ENCODE peak calls at places on chromosomes 16 and 17, in seven cellular contexts. C is K562, G is HepG2, J is NT2/D1, U is H1, B is SK-N-SH, L is GM12878. O is an unnamed sample.

GRCh38 chr17:38709864-38710602 is 5.0 kb downstream of the MLLT6 start:
- DNase-seq in C (no peak), G (no peak), J (no peak), U (no peak), B (no peak), L (no peak), O (no peak)

GRCh38 chr16:84174396-84174795 is 12.5 kb downstream of the TAF1C start:
- DNase-seq in C (no peak), G (no peak), J (no peak), U (no peak), B (no peak), L (no peak), O (no peak)

GRCh38 chr17:27207073-27207511 is 86.8 kb upstream of the WSB1 start:
- DNase-seq in C (no peak), G (no peak), J (no peak), U (no peak), B (no peak), L (no peak), O (peak)

GRCh38 chr16:81500833-81501521 is 56.4 kb downstream of the CMIP start:
- DNase-seq in C (no peak), G (no peak), J (no peak), U (no peak), B (no peak), L (no peak), O (no peak)

GRCh38 chr17:9424071-9424640 is 151.5 kb downstream of the STX8 start:
- DNase-seq in C (no peak), G (no peak), J (no peak), U (no peak), B (no peak), L (no peak), O (no peak)

GRCh38 chr17:38702900-38703741 is 2.0 kb upstream of the MLLT6 start:
- DNase-seq in C (peak), G (no peak), J (no peak), U (no peak), B (no peak), L (no peak), O (no peak)

GRCh38 chr16:84484579-84485254 is 19.7 kb downstream of the MEAK7 start:
- DNase-seq in C (peak), G (peak), J (peak), U (no peak), B (peak), L (no peak), O (peak)

GRCh38 chr17:49197346-49197998 is 12.9 kb downstream of the GNGT2 start:
- DNase-seq in C (no peak), G (no peak), J (no peak), U (no peak), B (no peak), L (no peak), O (no peak)

GRCh38 chr17:33986566-33986965 is 268.5 kb upstream of the CCL2 start:
- DNase-seq in C (no peak), G (no peak), J (no peak), U (no peak), B (no peak), L (no peak), O (no peak)

GRCh38 chr16:9050102-9050830 is 41.2 kb upstream of the HAPSTR1 start:
- DNase-seq in C (peak), G (peak), J (peak), U (peak), B (peak), L (no peak), O (no peak)

GRCh38 chr16:50275428-50276127 is 9.2 kb downstream of the ADCY7 start:
- DNase-seq in C (no peak), G (no peak), J (no peak), U (no peak), B (no peak), L (no peak), O (no peak)

GRCh38 chr16:88282221-88283041 is 100.3 kb upstream of the ZNF469 start:
- DNase-seq in C (peak), G (no peak), J (no peak), U (no peak), B (peak), L (no peak), O (no peak)

GRCh38 chr17:80871341-80871740 is 120.3 kb upstream of the CHMP6 start:
- DNase-seq in C (no peak), G (no peak), J (no peak), U (no peak), B (no peak), L (no peak), O (no peak)

GRCh38 chr16:58018803-58019202 is 6.8 kb upstream of the MMP15 start:
- DNase-seq in C (no peak), G (no peak), J (no peak), U (no peak), B (peak), L (no peak), O (no peak)

GRCh38 chr16:65057184-65057583 is 64.7 kb downstream of the CDH11 start:
- DNase-seq in C (no peak), G (no peak), J (no peak), U (no peak), B (no peak), L (no peak), O (no peak)

GRCh38 chr17:12631076-12631475 is 34.6 kb upstream of the MYOCD start:
- DNase-seq in C (no peak), G (no peak), J (no peak), U (no peak), B (no peak), L (no peak), O (no peak)

GRCh38 chr16:68227183-68227793 is 8.6 kb downstream of the ESRP2 start:
- DNase-seq in C (no peak), G (no peak), J (no peak), U (no peak), B (peak), L (peak), O (no peak)

GRCh38 chr17:32673964-32674363 is 187.2 kb downstream of the CDK5R1 start:
- DNase-seq in C (no peak), G (no peak), J (no peak), U (no peak), B (no peak), L (no peak), O (no peak)

GRCh38 chr17:74730491-74731346 is 6.3 kb upstream of the RAB37 start:
- DNase-seq in C (no peak), G (no peak), J (no peak), U (no peak), B (no peak), L (no peak), O (no peak)

GRCh38 chr16:68083239-68083781 is 1.9 kb upstream of the NFATC3 start:
- DNase-seq in C (no peak), G (no peak), J (no peak), U (no peak), B (no peak), L (no peak), O (no peak)

GRCh38 chr17:10618202-10618635 is 38.9 kb downstream of the MYH3 start:
- DNase-seq in C (peak), G (peak), J (peak), U (peak), B (peak), L (no peak), O (peak)

GRCh38 chr16:11072420-11073153 is 128.2 kb downstream of the CLEC16A start:
- DNase-seq in C (peak), G (no peak), J (no peak), U (no peak), B (no peak), L (no peak), O (no peak)

GRCh38 chr17:70137451-70138230 is 31.7 kb upstream of the KCNJ2 start:
- DNase-seq in C (no peak), G (no peak), J (no peak), U (no peak), B (no peak), L (peak), O (no peak)

GRCh38 chr17:18181358-18181757 is 2.3 kb upstream of the ALKBH5 start:
- DNase-seq in C (peak), G (no peak), J (no peak), U (no peak), B (no peak), L (no peak), O (no peak)

GRCh38 chr17:34456121-34456520 is 93.1 kb upstream of the CCL1 start:
- DNase-seq in C (no peak), G (no peak), J (no peak), U (no peak), B (no peak), L (no peak), O (no peak)

GRCh38 chr17:53722407-53722806 is 100.3 kb upstream of the KIF2B start:
- DNase-seq in C (peak), G (no peak), J (no peak), U (peak), B (no peak), L (no peak), O (no peak)

GRCh38 chr16:57372372-57373116 is at the start of gene CX3CL1:
- DNase-seq in C (no peak), G (peak), J (peak), U (no peak), B (peak), L (no peak), O (no peak)

GRCh38 chr17:73645050-73645871 is 1.0 kb upstream of the SDK2 start:
- DNase-seq in C (no peak), G (no peak), J (no peak), U (no peak), B (peak), L (no peak), O (no peak)

GRCh38 chr16:57720142-57720575 is 15.4 kb upstream of the KATNB1 start:
- DNase-seq in C (peak), G (peak), J (no peak), U (no peak), B (peak), L (no peak), O (no peak)

GRCh38 chr16:78563905-78564304 is 464.5 kb downstream of the WWOX start:
- DNase-seq in C (no peak), G (no peak), J (no peak), U (no peak), B (no peak), L (no peak), O (no peak)

GRCh38 chr16:88499836-88500251 is 46.8 kb downstream of the ZFPM1 start:
- DNase-seq in C (peak), G (no peak), J (no peak), U (no peak), B (no peak), L (no peak), O (no peak)

GRCh38 chr17:18017958-18018357 is 21.0 kb downstream of the ATPAF2 start:
- DNase-seq in C (peak), G (peak), J (no peak), U (no peak), B (peak), L (no peak), O (no peak)

GRCh38 chr17:49708515-49709161 is 874 bp upstream of the SLC35B1 start:
- DNase-seq in C (peak), G (no peak), J (no peak), U (no peak), B (no peak), L (no peak), O (no peak)

GRCh38 chr17:48892940-48893645 is 506 bp downstream of the ATP5MC1 start:
- DNase-seq in C (no peak), G (no peak), J (no peak), U (no peak), B (no peak), L (no peak), O (no peak)

GRCh38 chr16:83743241-83743640 is 64.5 kb upstream of the HSBP1 start:
- DNase-seq in C (no peak), G (no peak), J (no peak), U (no peak), B (no peak), L (no peak), O (no peak)

GRCh38 chr17:44331249-44331760 is 6.7 kb upstream of the SLC25A39 start:
- DNase-seq in C (peak), G (peak), J (no peak), U (no peak), B (peak), L (no peak), O (peak)

GRCh38 chr16:86928517-86929148 is 350.3 kb downstream of the FOXL1 start:
- DNase-seq in C (peak), G (no peak), J (no peak), U (no peak), B (no peak), L (no peak), O (no peak)
- H3K9ac ChIP-seq in C (no peak), G (no peak), J (no peak), U (no peak), B (peak), L (no peak), O (no peak)

DNA sequence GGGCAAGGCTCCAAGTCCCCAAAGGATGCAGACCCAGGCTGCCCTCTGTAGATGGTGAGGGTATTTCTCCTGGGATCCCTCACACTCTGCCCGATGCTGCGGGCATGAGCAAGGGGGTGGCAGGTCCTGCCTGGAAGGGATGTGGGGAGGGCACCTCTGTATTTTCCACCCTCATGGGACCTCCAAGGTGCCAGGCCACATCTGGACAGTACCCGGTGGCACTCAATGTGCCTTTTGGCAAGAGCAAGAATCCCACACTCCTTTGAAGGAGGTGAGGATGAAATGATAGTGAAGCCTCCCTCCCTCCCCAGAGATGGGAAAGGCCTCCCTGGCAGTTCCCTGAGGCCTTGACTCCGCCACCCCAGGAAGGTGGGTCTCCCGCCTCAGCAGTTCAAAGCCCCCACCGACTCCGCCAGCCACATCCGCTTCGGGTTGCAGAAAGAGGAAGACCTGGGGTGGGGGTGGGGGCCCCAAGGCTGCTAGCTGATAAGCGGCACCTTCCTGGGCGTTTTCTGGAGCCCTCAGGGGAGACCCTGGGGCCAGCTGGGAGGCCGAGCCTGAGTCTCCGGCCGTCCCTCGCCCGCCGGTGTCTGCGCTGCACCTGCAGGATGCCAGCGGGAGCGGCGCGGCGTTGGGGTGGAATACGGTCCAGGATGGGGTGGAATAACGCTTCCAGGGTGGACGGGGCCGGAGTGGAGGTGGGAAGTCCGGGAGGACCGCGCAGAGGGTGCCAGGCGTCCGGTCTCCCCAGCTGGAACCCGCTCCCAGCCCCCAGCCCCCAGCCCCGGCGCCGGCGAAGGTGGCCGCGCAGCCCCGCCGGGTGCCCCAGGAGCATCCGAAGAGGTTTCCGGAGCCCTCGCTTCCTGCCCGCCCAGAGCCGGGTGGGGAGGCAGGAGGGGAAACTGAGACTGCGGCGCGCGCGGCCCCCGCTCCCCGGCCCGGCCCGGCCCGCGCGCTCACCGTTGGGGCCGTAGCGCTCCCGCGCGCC is 729 bp downstream of the ATP2A3 start:
- DNase-seq in C (peak), G (no peak), J (no peak), U (no peak), B (peak), L (no peak), O (no peak)
- TF ChIP-seq YY1 in C (no peak), G (no peak), J (no peak), U (no peak), B (no peak), L (no peak), O (no peak)

DNA sequence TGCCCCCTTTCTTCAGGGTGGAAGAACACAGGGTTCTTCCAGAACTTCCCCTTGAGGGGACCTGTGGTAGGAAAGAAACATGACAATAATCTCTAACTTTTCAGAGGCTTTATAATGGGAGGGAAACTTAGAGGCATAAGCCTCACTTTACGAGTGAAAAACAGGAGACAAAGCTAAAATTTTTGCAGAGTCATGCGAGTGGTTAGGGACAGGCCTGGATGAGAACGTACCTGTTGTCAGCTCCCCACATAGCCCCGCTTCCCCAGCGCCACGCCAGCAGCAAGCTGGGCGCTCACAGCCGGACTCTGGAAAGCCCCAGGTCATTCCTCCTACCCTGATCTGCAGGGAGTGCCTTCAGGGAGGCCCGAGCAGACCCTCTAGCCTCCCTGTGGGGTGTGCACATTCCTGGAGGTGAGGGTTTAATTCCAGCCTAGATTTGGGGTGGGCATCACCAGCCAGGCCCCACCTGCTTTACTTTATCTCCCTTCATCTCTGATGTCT is 53.6 kb downstream of the LDHD start:
- DNase-seq in C (peak), G (no peak), J (no peak), U (no peak), B (no peak), L (no peak), O (no peak)
- H3K9ac ChIP-seq in C (peak), G (no peak), J (no peak), U (no peak), B (no peak), L (no peak), O (no peak)

DNA sequence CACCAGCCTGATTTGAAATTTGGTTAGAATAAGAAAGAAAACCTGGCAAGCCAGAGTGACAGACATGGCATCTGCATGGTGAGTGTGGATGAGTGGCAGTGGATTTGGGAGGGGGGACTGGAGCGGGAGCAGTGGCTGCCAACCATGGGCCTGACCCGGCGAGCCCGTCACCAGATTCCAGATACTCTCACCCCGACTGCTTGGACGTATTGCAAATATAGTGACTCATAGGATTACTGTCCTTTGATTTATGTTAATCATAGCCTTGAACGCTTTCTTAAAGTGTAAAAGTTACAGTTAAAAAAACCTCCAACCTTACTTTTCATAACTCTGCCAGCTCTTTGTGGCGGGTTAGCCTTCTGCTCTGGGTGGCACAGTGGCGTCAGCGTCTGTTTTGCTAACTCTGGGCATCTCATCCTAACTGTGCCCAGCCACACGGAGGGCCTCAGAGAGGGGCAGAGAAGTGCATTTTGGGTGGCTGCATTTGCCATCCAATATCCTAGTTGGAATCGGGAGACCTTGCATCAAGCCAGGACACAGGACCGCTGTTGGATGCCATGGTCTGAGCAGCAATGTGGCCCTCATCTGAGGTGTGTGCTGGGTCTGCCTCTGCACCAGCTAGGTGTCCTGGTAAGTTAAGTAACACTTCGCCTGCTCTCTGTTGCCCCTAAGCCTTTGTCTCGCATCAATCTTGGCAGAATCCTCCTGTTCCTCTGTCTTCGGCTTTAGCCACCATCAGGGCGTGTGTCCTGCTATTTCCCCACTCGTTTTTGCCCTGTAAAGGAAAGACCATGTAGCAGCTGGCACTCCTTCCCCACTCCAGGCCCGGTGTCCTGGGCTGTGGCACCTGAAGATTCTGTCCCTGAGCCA is 26.6 kb upstream of the FOXK2 start:
- DNase-seq in C (no peak), G (no peak), J (no peak), U (no peak), B (peak), L (no peak), O (no peak)
- TF ChIP-seq YY1 in C (no peak), G (no peak), J (no peak), U (no peak), B (no peak), L (no peak), O (no peak)

GRCh38 chr17:47401100-47401499 is 77.3 kb downstream of the EFCAB13 start:
- DNase-seq in C (no peak), G (no peak), J (no peak), U (no peak), B (no peak), L (no peak), O (no peak)

GRCh38 chr17:47404875-47405274 is 81.1 kb downstream of the EFCAB13 start:
- DNase-seq in C (no peak), G (no peak), J (no peak), U (no peak), B (no peak), L (no peak), O (no peak)

GRCh38 chr17:47404006-47404405 is 80.3 kb downstream of the EFCAB13 start:
- DNase-seq in C (no peak), G (no peak), J (no peak), U (no peak), B (no peak), L (no peak), O (no peak)

GRCh38 chr17:47400333-47400732 is 76.6 kb downstream of the EFCAB13 start:
- DNase-seq in C (no peak), G (no peak), J (no peak), U (no peak), B (no peak), L (no peak), O (no peak)
- H3K9ac ChIP-seq in C (no peak), G (no peak), J (no peak), U (no peak), B (no peak), L (no peak), O (no peak)

GRCh38 chr17:58329035-58329807 is 626 bp upstream of the TSPOAP1 start:
- DNase-seq in C (peak), G (peak), J (no peak), U (no peak), B (peak), L (peak), O (no peak)
- TF ChIP-seq YY1 in C (peak), G (no peak), J (no peak), U (no peak), B (no peak), L (peak), O (no peak)

GRCh38 chr17:4553669-4554068 is 1.5 kb downstream of the MYBBP1A start:
- DNase-seq in C (no peak), G (no peak), J (no peak), U (no peak), B (no peak), L (no peak), O (no peak)
- H3K9ac ChIP-seq in C (peak), G (peak), J (peak), U (no peak), B (peak), L (peak), O (peak)

DNA sequence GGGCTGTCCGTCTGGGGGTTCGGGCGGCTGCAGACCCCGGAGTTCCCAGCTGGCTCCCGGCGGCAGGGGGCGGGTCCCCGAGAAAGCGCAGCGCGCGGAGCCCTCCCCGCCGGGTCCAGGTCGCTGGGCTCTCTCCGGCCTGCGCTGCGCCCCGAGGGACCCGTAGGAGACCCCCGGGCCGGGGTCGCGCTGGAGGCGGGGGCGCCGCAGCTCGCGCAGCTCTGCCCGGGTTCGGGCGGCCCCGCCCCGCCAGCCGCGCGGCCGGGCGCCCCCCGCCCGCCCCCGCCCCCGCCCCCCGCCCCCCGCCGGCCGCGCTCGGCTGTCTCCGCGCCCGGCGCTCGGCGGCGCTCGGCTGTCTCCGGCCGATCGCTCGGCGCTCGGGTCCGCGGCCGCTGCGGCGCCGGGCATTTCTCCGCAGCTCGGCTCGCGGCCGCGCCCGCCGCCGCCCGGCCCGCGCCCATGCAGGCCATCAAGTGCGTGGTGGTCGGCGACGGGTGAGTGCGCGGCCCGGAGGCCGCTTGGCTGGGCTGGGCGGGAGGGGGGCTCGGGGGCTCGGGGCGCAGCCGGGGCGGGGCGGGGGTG is at the start of gene RAC3:
- DNase-seq in C (peak), G (no peak), J (no peak), U (no peak), B (peak), L (no peak), O (no peak)
- TF ChIP-seq YY1 in C (no peak), G (no peak), J (no peak), U (no peak), B (no peak), L (no peak), O (no peak)

O was measured in HCT116.